ENCODE peak calls at places on chromosomes 3 and 15, in six cellular contexts. E is stimulated activated naive CD4-positive, alpha-beta T cell; O is aorta; F is activated CD8-positive, alpha-beta memory T cell treated with anti-CD3 and anti-CD28 coated beads for 24 hours; D is AG10803; W is heart right ventricle. G is an unnamed sample.

GRCh38 chr15:38464675-38465074 is 10.7 kb downstream of the FAM98B start:
- DNase-seq in O (no peak), W (no peak), D (no peak), E (no peak), F (no peak), G (peak)

GRCh38 chr3:142930510-142930909 is 33.0 kb downstream of the PAQR9 start:
- DNase-seq in E (no peak), O (no peak), D (no peak), F (no peak), W (no peak), G (no peak)

GRCh38 chr15:80977627-80978036 is 12.0 kb downstream of the MESD start:
- DNase-seq in E (peak), W (peak), D (peak), O (peak), F (no peak), G (no peak)

GRCh38 chr3:171347017-171347979 is 112.9 kb downstream of the TNIK start:
- DNase-seq in D (peak), O (no peak), F (no peak), W (no peak), E (no peak), G (no peak)

GRCh38 chr3:37138816-37139215 is 35.6 kb downstream of the LRRFIP2 start:
- DNase-seq in D (no peak), O (no peak), F (no peak), E (no peak), W (no peak), G (no peak)

GRCh38 chr15:61146643-61147230 is 82.4 kb downstream of the RORA start:
- DNase-seq in E (no peak), F (no peak), W (no peak), D (no peak), O (no peak), G (no peak)

GRCh38 chr15:87121357-87121756 is 1041.7 kb downstream of the AGBL1 start:
- DNase-seq in F (no peak), O (no peak), D (peak), E (no peak), W (no peak), G (no peak)

GRCh38 chr15:29638781-29639180 is 183.5 kb downstream of the TJP1 start:
- DNase-seq in F (no peak), O (no peak), W (no peak), E (no peak), D (no peak), G (no peak)

GRCh38 chr3:132730891-132731580 is 8.8 kb upstream of the NPHP3 start:
- DNase-seq in E (no peak), F (no peak), O (no peak), W (peak), D (peak), G (no peak)

GRCh38 chr3:49500408-49501257 is 30.6 kb downstream of the DAG1 start:
- DNase-seq in E (no peak), O (peak), F (no peak), D (peak), W (peak), G (no peak)

GRCh38 chr3:149224736-149225594 is 3.3 kb upstream of the CP start:
- DNase-seq in O (no peak), E (no peak), W (no peak), D (peak), F (peak), G (no peak)

GRCh38 chr3:181133832-181134231 is 144.3 kb upstream of the DNAJC19 start:
- DNase-seq in D (no peak), W (no peak), O (no peak), E (no peak), F (no peak), G (no peak)

GRCh38 chr3:128573707-128574162 is 76.9 kb downstream of the RPN1 start:
- DNase-seq in F (no peak), O (no peak), D (no peak), E (no peak), W (peak), G (no peak)